ENCODE peak calls at places on chromosome 19, in five cellular contexts. S is neural progenitor cell, M is HepG2, P is fibroblast of lung, T is IMR-90. D is an unnamed sample. For H3K36me3, the result is how much of the 10 kb centered on the place peaks cover.

GRCh38 chr19:38989066-38989605 is 13.6 kb upstream of the FBXO17 start:
- DNase-seq in T (no peak), P (peak), M (no peak), S (peak), D (no peak)

GRCh38 chr19:49802836-49803528 is 10.1 kb downstream of the FUZ start:
- DNase-seq in M (no peak), S (no peak), P (no peak), T (no peak), D (no peak)

GRCh38 chr19:45809643-45810159 is 5.4 kb downstream of the RSPH6A start:
- DNase-seq in P (peak), M (no peak), S (no peak), T (peak), D (no peak)

GRCh38 chr19:34867631-34868030 is 59.1 kb upstream of the ZNF30 start:
- DNase-seq in M (no peak), S (no peak), T (no peak), P (no peak), D (no peak)

GRCh38 chr19:47023448-47023794 is 3.8 kb downstream of the NPAS1 start:
- DNase-seq in M (no peak), S (no peak), P (no peak), T (no peak), D (no peak)

GRCh38 chr19:5452594-5453565 is 2.3 kb upstream of the ZNRF4 start:
- DNase-seq in S (peak), P (no peak), M (peak), T (peak), D (no peak)

GRCh38 chr19:7227735-7228134 is 66.5 kb downstream of the INSR start:
- DNase-seq in T (no peak), P (no peak), S (no peak), M (no peak), D (no peak)

GRCh38 chr19:10083911-10084310 is 2.2 kb upstream of the SHFL start:
- DNase-seq in M (no peak), P (no peak), T (no peak), S (no peak), D (no peak)

GRCh38 chr19:23817519-23817918 is 58.8 kb upstream of the ZNF681 start:
- DNase-seq in S (peak), M (peak), P (peak), T (peak), D (peak)

GRCh38 chr19:35483089-35483488 is 7.2 kb downstream of the KRTDAP start:
- DNase-seq in S (no peak), P (no peak), T (no peak), M (no peak), D (no peak)

GRCh38 chr19:38543807-38544568 is 73.8 kb downstream of the MAP4K1 start:
- DNase-seq in P (peak), M (peak), S (no peak), T (peak), D (peak)

GRCh38 chr19:38617764-38618589 is at the start of gene MAP4K1:
- DNase-seq in T (no peak), S (peak), P (no peak), M (no peak), D (no peak)

GRCh38 chr19:7078007-7078406 is 8.5 kb downstream of the ZNF557 start:
- DNase-seq in T (no peak), M (no peak), P (no peak), S (no peak), D (no peak)

GRCh38 chr19:10193666-10194499 is 870 bp downstream of the DNMT1 start:
- DNase-seq in T (peak), P (peak), S (no peak), M (peak), D (no peak)

GRCh38 chr19:38376576-38376975 is 2.2 kb downstream of the PSMD8 start:
- DNase-seq in S (no peak), M (no peak), T (no peak), P (no peak), D (no peak)

GRCh38 chr19:39282021-39282420 is 13.8 kb downstream of the IFNL2 start:
- DNase-seq in P (no peak), T (no peak), S (no peak), M (no peak), D (no peak)

GRCh38 chr19:50178859-50179537 is 15.9 kb upstream of the IZUMO2 start:
- DNase-seq in T (no peak), S (no peak), M (no peak), P (no peak), D (no peak)

GRCh38 chr19:53503126-53503525 is 34.8 kb upstream of the ZNF331 start:
- DNase-seq in T (no peak), P (no peak), M (no peak), S (no peak), D (no peak)

GRCh38 chr19:38718747-38719543 is 25.3 kb downstream of the CAPN12 start:
- DNase-seq in S (peak), P (peak), M (no peak), T (no peak), D (no peak)

GRCh38 chr19:8468124-8468523 is 23.3 kb downstream of the HNRNPM start:
- DNase-seq in T (no peak), M (no peak), P (peak), S (no peak), D (no peak)
- H3K36me3 ChIP-seq in T (half or more), M (under half), P (under half), S (under half), D (half or more)

DNA sequence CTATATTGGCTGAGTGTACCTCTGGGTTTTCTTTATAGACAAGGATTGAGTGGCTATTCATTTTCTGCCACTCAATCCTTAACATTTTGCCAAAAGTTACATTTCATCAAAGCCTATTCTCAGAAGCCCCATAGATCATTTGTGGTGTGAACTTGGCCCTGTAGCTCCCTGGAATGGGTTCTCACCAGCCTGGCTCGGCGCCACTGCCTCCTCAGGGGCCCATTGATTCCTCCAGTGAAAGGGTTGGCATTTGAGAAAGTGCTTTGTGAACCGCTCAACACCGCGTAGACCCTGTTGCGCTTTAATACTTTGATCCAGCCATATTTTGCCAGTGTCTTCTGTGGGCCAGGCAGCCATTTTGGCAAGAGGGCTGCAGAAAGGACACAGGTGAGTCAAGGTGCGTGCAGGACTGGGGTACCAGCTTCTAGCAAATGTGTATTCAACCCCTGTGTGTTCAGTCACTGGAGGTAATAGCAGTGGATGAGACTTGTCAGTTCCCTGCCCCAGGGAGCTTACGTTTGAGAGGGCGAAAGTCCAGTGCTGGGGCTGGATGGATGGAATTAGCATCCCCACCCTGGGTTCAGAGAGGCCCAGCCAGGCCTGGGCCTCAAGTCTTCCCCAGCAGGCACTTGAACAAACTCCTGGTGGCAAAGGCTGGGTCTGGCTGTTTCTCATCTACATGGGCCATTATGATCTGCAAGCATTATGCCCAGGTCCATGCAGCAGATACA is 3.8 kb downstream of the RAB8A start:
- DNase-seq in S (no peak), T (no peak), M (no peak), P (no peak), D (no peak)
- H3K9ac ChIP-seq in S (no peak), T (no peak), M (no peak), P (no peak), D (no peak)

DNA sequence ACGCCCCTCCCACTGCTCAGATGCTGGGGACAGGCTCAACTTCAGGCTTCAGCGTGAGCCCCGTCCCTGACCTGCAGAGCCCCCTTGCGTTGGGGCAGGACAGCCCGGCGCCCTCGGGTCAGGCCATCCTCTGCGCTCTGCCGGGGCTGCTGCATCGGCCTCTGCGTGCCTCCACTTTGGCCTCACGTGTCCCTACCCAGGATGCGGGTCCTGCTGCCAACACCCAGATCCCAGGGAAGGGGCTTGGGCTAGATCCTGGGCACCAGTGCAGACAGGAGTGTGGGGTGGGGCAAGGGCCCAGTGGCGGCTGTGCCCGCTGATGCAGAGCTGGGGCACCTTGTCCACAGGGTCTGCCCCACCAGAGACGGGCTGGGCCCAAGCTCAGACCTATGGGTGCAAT is 13.0 kb downstream of the CBARP start:
- DNase-seq in S (no peak), T (no peak), P (no peak), M (no peak), D (no peak)
- H3K36me3 ChIP-seq in S (under half), T (half or more), P (under half), M (under half), D (half or more)

GRCh38 chr19:32555786-32556185 is 25.2 kb upstream of the PDCD5 start:
- DNase-seq in P (no peak), M (no peak), T (no peak), S (no peak), D (no peak)
- H3K9ac ChIP-seq in P (no peak), M (no peak), T (no peak), S (no peak), D (no peak)

GRCh38 chr19:18306903-18307681 is 15.8 kb downstream of the LSM4 start:
- DNase-seq in M (no peak), T (no peak), S (no peak), P (peak), D (no peak)

GRCh38 chr19:18304194-18304495 is 18.7 kb downstream of the LSM4 start:
- DNase-seq in T (no peak), S (no peak), P (no peak), M (no peak), D (no peak)

GRCh38 chr19:18308051-18308947 is 14.6 kb downstream of the LSM4 start:
- DNase-seq in S (no peak), M (no peak), P (no peak), T (no peak), D (no peak)

GRCh38 chr19:18304496-18305312 is 18.2 kb downstream of the LSM4 start:
- DNase-seq in P (peak), M (peak), S (peak), T (peak), D (no peak)

GRCh38 chr19:18306209-18306902 is 16.5 kb downstream of the LSM4 start:
- DNase-seq in P (no peak), M (no peak), T (no peak), S (no peak), D (no peak)
- H3K36me3 ChIP-seq in P (under half), M (under half), T (under half), S (under half), D (half or more)

GRCh38 chr19:11556634-11557420 is 2.2 kb downstream of the ELOF1 start:
- DNase-seq in M (no peak), T (no peak), S (no peak), P (no peak), D (no peak)

GRCh38 chr19:11563530-11563929 is 4.5 kb upstream of the ELOF1 start:
- DNase-seq in P (no peak), T (no peak), S (no peak), M (no peak), D (no peak)

GRCh38 chr19:11555246-11555645 is 3.8 kb downstream of the ELOF1 start:
- DNase-seq in M (no peak), T (no peak), S (no peak), P (no peak), D (no peak)

GRCh38 chr19:11558881-11559828 is at the start of gene ELOF1:
- DNase-seq in T (peak), P (peak), S (peak), M (peak), D (peak)

DNA sequence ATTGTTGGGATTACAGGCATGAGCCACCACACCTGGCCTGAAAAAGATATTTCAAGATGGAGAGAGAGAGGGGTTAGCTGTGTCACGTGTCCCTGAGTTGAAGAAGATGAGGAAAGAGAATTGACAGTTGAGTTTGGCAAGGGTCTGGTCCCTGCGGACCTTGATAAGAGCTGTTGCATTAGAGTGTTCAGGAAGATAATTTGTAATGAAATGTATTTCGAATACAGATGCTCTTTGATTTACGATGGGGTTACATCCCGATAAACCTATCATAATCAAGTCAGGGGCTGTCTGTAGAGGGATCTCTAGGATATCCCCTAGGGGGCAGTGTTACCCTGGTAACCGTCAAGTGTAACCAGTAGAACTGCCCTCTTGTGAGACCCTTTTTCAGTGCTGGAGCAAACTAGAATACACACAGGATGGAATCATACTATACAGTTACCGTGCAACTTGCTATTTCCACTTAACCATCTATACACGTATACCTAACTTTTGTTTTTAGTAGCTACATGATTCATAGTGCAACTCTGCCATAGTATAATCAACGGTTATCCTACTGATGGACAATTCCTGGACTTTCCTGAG is 1.5 kb upstream of the ELOF1 start:
- DNase-seq in M (peak), S (peak), T (peak), P (peak), D (peak)
- H3K9ac ChIP-seq in M (no peak), S (no peak), T (no peak), P (no peak), D (no peak)

DNA sequence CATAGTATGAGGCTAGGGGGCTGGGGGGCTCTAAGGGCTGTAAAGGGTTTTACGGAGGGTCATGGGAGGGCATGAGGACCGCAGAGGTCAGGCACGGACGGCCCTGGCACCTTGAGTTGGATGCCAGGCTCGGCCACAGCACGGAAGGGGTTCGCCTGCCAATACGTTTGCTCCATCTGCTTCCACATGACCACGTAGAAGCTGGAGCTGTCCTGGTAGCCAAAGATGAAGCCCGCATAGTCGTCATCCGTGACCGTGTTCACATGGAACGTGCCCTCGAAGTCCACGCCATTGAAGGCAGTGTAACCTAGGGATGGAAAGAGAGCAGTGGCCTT is 6.4 kb downstream of the COMP start:
- DNase-seq in P (no peak), T (no peak), M (no peak), S (no peak), D (no peak)
- H3K36me3 ChIP-seq in P (under half), T (under half), M (under half), S (under half), D (under half)

GRCh38 chr19:48561412-48561811 is 9.4 kb downstream of the SULT2B1 start:
- DNase-seq in T (no peak), M (no peak), S (no peak), P (no peak), D (no peak)

GRCh38 chr19:48556163-48556562 is 4.2 kb downstream of the SULT2B1 start:
- DNase-seq in M (peak), S (peak), T (peak), P (peak), D (no peak)

GRCh38 chr19:48556825-48557224 is 4.9 kb downstream of the SULT2B1 start:
- DNase-seq in T (no peak), P (no peak), S (no peak), M (no peak), D (no peak)

GRCh38 chr19:48560095-48560530 is 8.1 kb downstream of the SULT2B1 start:
- DNase-seq in S (peak), M (peak), T (no peak), P (no peak), D (no peak)

DNA sequence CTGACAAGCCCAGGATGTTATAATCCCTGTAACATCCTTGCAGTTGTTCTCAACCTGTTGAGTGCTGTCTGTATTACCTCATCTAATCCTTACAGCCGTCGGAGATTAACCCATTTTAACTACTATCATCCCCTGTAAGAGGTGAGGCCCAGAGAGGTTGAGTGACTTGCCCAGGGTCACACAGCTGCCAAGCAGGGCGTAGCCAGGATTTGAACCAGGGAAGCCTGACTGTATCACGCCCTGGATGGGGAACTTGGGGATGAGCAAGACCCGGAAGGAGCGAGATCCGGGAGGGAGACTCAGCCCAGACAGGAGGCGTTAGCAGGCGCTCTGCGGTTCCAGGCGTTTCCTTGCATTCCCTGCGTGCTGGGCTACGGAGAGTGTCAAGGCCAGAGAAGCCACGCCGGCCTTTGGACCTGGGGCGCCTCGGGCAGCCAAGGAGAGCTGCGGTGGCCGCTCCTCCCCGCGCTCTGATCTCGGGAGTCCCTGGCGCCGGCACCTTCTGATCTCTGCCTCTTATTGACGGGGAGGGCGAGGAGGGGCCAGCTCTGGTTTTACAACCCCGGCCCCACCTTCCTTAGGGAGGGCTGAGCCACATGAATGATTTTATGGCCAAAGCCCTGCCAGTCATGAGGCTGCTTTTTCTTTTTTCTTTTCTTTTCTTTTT is 6.2 kb downstream of the SULT2B1 start:
- DNase-seq in P (peak), S (no peak), T (peak), M (peak), D (no peak)
- H3K9ac ChIP-seq in P (no peak), S (no peak), T (no peak), M (no peak), D (peak)